ENCODE peak calls at places on chromosome 7, in five cellular contexts. One of them, this sample, is unnamed.

GRCh38 chr7:157585113-157585861 is 248.5 kb downstream of the DNAJB6 start:
- DNase-seq in Calu3: no peak
- DNase-seq in NCI-H1694 treated with DMSO at 0.1 percent for 48 hours: no peak
- DNase-seq in neural crest cell: no peak
- DNase-seq in osteocyte: no peak
- DNase-seq in this sample: no peak

GRCh38 chr7:96397936-96398596 is 76.2 kb upstream of the SLC25A13 start:
- DNase-seq in Calu3: no peak
- DNase-seq in NCI-H1694 treated with DMSO at 0.1 percent for 48 hours: no peak
- DNase-seq in neural crest cell: no peak
- DNase-seq in osteocyte: no peak
- DNase-seq in this sample: no peak

GRCh38 chr7:55545496-55545895 is 26.8 kb downstream of the VOPP1 start:
- DNase-seq in Calu3: no peak
- DNase-seq in NCI-H1694 treated with DMSO at 0.1 percent for 48 hours: no peak
- DNase-seq in neural crest cell: no peak
- DNase-seq in osteocyte: no peak
- DNase-seq in this sample: no peak

GRCh38 chr7:94335586-94335985 is 59.1 kb upstream of the COL1A2 start:
- DNase-seq in Calu3: no peak
- DNase-seq in NCI-H1694 treated with DMSO at 0.1 percent for 48 hours: no peak
- DNase-seq in neural crest cell: no peak
- DNase-seq in osteocyte: no peak
- DNase-seq in this sample: no peak

GRCh38 chr7:103727982-103728610 is 261.4 kb downstream of the RELN start:
- DNase-seq in Calu3: no peak
- DNase-seq in NCI-H1694 treated with DMSO at 0.1 percent for 48 hours: peak
- DNase-seq in neural crest cell: no peak
- DNase-seq in osteocyte: no peak
- DNase-seq in this sample: no peak

GRCh38 chr7:125823538-125823937 is 893.9 kb upstream of the POT1 start:
- DNase-seq in Calu3: no peak
- DNase-seq in NCI-H1694 treated with DMSO at 0.1 percent for 48 hours: no peak
- DNase-seq in neural crest cell: no peak
- DNase-seq in osteocyte: no peak
- DNase-seq in this sample: no peak

GRCh38 chr7:143351574-143351973 is 10.9 kb downstream of the FAM131B start:
- DNase-seq in Calu3: no peak
- DNase-seq in NCI-H1694 treated with DMSO at 0.1 percent for 48 hours: no peak
- DNase-seq in neural crest cell: no peak
- DNase-seq in osteocyte: no peak
- DNase-seq in this sample: no peak

GRCh38 chr7:32066441-32066840 is 3.8 kb downstream of the PDE1C start:
- DNase-seq in Calu3: no peak
- DNase-seq in NCI-H1694 treated with DMSO at 0.1 percent for 48 hours: no peak
- DNase-seq in neural crest cell: no peak
- DNase-seq in osteocyte: no peak
- DNase-seq in this sample: no peak

GRCh38 chr7:142873281-142873784 is 12.2 kb downstream of the TRPV6 start:
- DNase-seq in Calu3: peak
- DNase-seq in NCI-H1694 treated with DMSO at 0.1 percent for 48 hours: no peak
- DNase-seq in neural crest cell: no peak
- DNase-seq in osteocyte: peak
- DNase-seq in this sample: no peak

GRCh38 chr7:142787034-142787768 is 16.4 kb downstream of the PRSS2 start:
- DNase-seq in Calu3: no peak
- DNase-seq in NCI-H1694 treated with DMSO at 0.1 percent for 48 hours: no peak
- DNase-seq in neural crest cell: no peak
- DNase-seq in osteocyte: no peak
- DNase-seq in this sample: no peak